ENCODE peak calls at places on chromosomes 16 and 17, in eight cellular contexts. H is stimulated activated CD4-positive, alpha-beta T cell treated with anti-CD3 and anti-CD28 coated beads, TNF-alpha, amount 100 ng/mL, for 1 hour; Q is skeletal muscle cell; Z is lower leg skin; X is HFF-Myc; U is pancreas; V is activated CD8-positive, alpha-beta T cell treated with anti-CD3 and anti-CD28 coated beads for 36 hours; J is mammary epithelial cell. R is an unnamed sample.

GRCh38 chr16:49833055-49833454 is 22.9 kb downstream of the ZNF423 start:
- DNase-seq in X (no peak), U (no peak), Z (no peak), H (no peak), Q (no peak), V (no peak), J (no peak), R (no peak)

GRCh38 chr16:11094075-11094593 is 149.8 kb downstream of the CLEC16A start:
- DNase-seq in X (no peak), J (peak), U (no peak), H (no peak), Q (no peak), Z (no peak), V (peak), R (peak)

GRCh38 chr17:82200743-82201497 is 11.7 kb downstream of the CCDC57 start:
- DNase-seq in X (no peak), V (peak), U (no peak), Z (no peak), Q (no peak), H (peak), J (no peak), R (no peak)

GRCh38 chr17:59366773-59367656 is 35.6 kb downstream of the YPEL2 start:
- DNase-seq in H (no peak), V (peak), J (no peak), Q (no peak), Z (no peak), X (no peak), U (peak), R (peak)

GRCh38 chr16:87312008-87312407 is 5.2 kb downstream of the C16orf95 start:
- DNase-seq in H (no peak), Q (no peak), U (no peak), Z (no peak), J (no peak), V (no peak), X (no peak), R (no peak)

GRCh38 chr17:69326302-69327059 is 452 bp downstream of the ABCA5 start:
- DNase-seq in Q (no peak), H (peak), J (peak), X (no peak), U (no peak), V (peak), Z (peak), R (peak)

GRCh38 chr17:74777884-74778490 is 1.8 kb upstream of the NAT9 start:
- DNase-seq in U (no peak), X (no peak), J (no peak), Z (no peak), V (no peak), H (no peak), Q (no peak), R (no peak)

GRCh38 chr17:76024353-76024752 is 2.8 kb downstream of the EVPL start:
- DNase-seq in X (no peak), U (no peak), H (no peak), Z (no peak), Q (no peak), J (no peak), V (no peak), R (no peak)

GRCh38 chr16:29999605-30000004 is 3.6 kb downstream of the INO80E start:
- DNase-seq in H (no peak), J (no peak), Z (no peak), U (no peak), V (no peak), Q (no peak), X (no peak), R (no peak)

GRCh38 chr17:70564006-70564620 is 394.8 kb downstream of the KCNJ2 start:
- DNase-seq in Z (no peak), H (no peak), Q (no peak), V (no peak), X (no peak), U (no peak), J (no peak), R (peak)

GRCh38 chr17:82751571-82752370 is at the start of gene TBCD:
- DNase-seq in H (peak), V (peak), X (peak), J (peak), U (peak), Q (peak), Z (peak), R (peak)

GRCh38 chr16:71870818-71871217 is 13.2 kb downstream of the ZNF821 start:
- DNase-seq in Z (no peak), H (no peak), Q (no peak), X (no peak), V (no peak), J (no peak), U (no peak), R (no peak)

GRCh38 chr17:9408381-9408780 is 167.2 kb downstream of the STX8 start:
- DNase-seq in H (no peak), V (no peak), U (no peak), X (no peak), Q (peak), Z (no peak), J (peak), R (peak)

GRCh38 chr16:11198817-11199216 is 57.2 kb downstream of the SOCS1 start:
- DNase-seq in H (no peak), V (no peak), Q (no peak), U (no peak), Z (no peak), J (peak), X (no peak), R (no peak)

GRCh38 chr17:53822764-53823163 is at the start of gene KIF2B:
- DNase-seq in X (no peak), J (no peak), Q (no peak), V (no peak), U (no peak), H (no peak), Z (no peak), R (no peak)

GRCh38 chr17:40316571-40317344 is 7.8 kb downstream of the RARA start:
- DNase-seq in X (no peak), Z (no peak), U (peak), V (peak), J (peak), Q (peak), H (no peak), R (peak)

GRCh38 chr17:45296833-45297124 is 20.0 kb downstream of the MAP3K14 start:
- DNase-seq in Q (no peak), X (no peak), J (no peak), V (no peak), Z (no peak), U (no peak), H (no peak), R (no peak)

GRCh38 chr16:9546438-9546786 is 455.0 kb downstream of the HAPSTR1 start:
- DNase-seq in J (no peak), U (no peak), Z (no peak), H (no peak), X (no peak), V (no peak), Q (no peak), R (no peak)

GRCh38 chr16:56260378-56260987 is 69.2 kb downstream of the GNAO1 start:
- DNase-seq in U (no peak), X (no peak), J (no peak), H (no peak), Z (no peak), Q (no peak), V (no peak), R (no peak)

GRCh38 chr17:82024859-82025258 is 1.8 kb downstream of the LRRC45 start:
- DNase-seq in U (peak), Z (no peak), X (no peak), J (no peak), V (no peak), Q (no peak), H (no peak), R (no peak)

GRCh38 chr16:50635505-50636392 is 45.4 kb downstream of the SNX20 start:
- DNase-seq in J (no peak), V (peak), U (no peak), X (no peak), Q (no peak), H (no peak), Z (no peak), R (no peak)

GRCh38 chr17:78113804-78114785 is 14.5 kb downstream of the TMC6 start:
- DNase-seq in Q (no peak), U (peak), J (no peak), V (peak), Z (no peak), X (no peak), H (no peak), R (no peak)

GRCh38 chr16:86252596-86252995 is 257.7 kb upstream of the FOXF1 start:
- DNase-seq in U (no peak), Q (no peak), V (peak), H (no peak), X (no peak), Z (no peak), J (peak), R (no peak)